ENCODE peak calls at places on chromosomes 6 and 20, in five cellular contexts. P, S, Z, Y and M are unnamed samples.

GRCh38 chr6:3987576-3987975 is 91.4 kb downstream of the FAM217A start:
- DNase-seq in P (no peak), S (no peak), Z (no peak), Y (no peak), M (no peak)

GRCh38 chr6:147366290-147366689 is 142.2 kb upstream of the SAMD5 start:
- DNase-seq in P (no peak), S (no peak), Z (no peak), Y (no peak), M (no peak)

GRCh38 chr6:3843379-3844096 is 5.6 kb upstream of the FAM50B start:
- DNase-seq in P (no peak), S (no peak), Z (no peak), Y (no peak), M (no peak)

GRCh38 chr20:49877254-49877990 is 37.9 kb downstream of the SPATA2 start:
- DNase-seq in P (no peak), S (no peak), Z (no peak), Y (no peak), M (no peak)

GRCh38 chr6:12324096-12324495 is 33.9 kb downstream of the EDN1 start:
- DNase-seq in P (no peak), S (no peak), Z (no peak), Y (no peak), M (no peak)

GRCh38 chr6:73452107-73452461 is at the start of gene CGAS:
- DNase-seq in P (peak; percentile 56), S (peak; percentile 83), Z (peak; percentile 6), Y (no peak), M (peak; percentile 10)

GRCh38 chr6:28134015-28134414 is 7.7 kb upstream of the ZKSCAN8 start:
- DNase-seq in P (no peak), S (no peak), Z (no peak), Y (peak; percentile 26), M (no peak)

GRCh38 chr6:34585108-34585507 is 29.0 kb upstream of the SPDEF start:
- DNase-seq in P (no peak), S (no peak), Z (no peak), Y (no peak), M (no peak)

GRCh38 chr6:8157839-8158238 is 55.5 kb upstream of the EEF1E1 start:
- DNase-seq in P (no peak), S (no peak), Z (no peak), Y (no peak), M (no peak)

GRCh38 chr20:47762699-47763098 is 22.6 kb downstream of the SULF2 start:
- DNase-seq in P (no peak), S (no peak), Z (no peak), Y (no peak), M (no peak)

GRCh38 chr20:38825901-38826625 is 20.6 kb downstream of the PPP1R16B start:
- DNase-seq in P (no peak), S (no peak), Z (no peak), Y (peak; percentile 3), M (no peak)